ENCODE peak calls at places on chromosomes 5 and 9, in four cellular contexts. V is pons, Y is sciatic nerve, B is T-helper 1 cell. O is an unnamed sample.

GRCh38 chr5:133200256-133200655 is 148.4 kb downstream of the HSPA4 start:
- DNase-seq in B (no peak), Y (no peak), V (no peak), O (no peak)

GRCh38 chr9:124439661-124440243 is 10.5 kb upstream of the ADGRD2 start:
- DNase-seq in Y (peak; percentile 27), B (no peak), V (no peak), O (no peak)

GRCh38 chr5:179121667-179122111 is 61.5 kb downstream of the ZNF354C start:
- DNase-seq in B (no peak), Y (no peak), V (no peak), O (no peak)

GRCh38 chr9:2634158-2634557 is 12.6 kb downstream of the VLDLR start:
- DNase-seq in V (peak; percentile 93), B (no peak), Y (no peak), O (no peak)

GRCh38 chr9:106800691-106801090 is 62.3 kb upstream of the ZNF462 start:
- DNase-seq in Y (no peak), V (no peak), B (no peak), O (no peak)

GRCh38 chr9:122125891-122126331 is 32.8 kb upstream of the TTLL11 start:
- DNase-seq in V (no peak), B (no peak), Y (no peak), O (no peak)

GRCh38 chr5:114324282-114324681 is 37.6 kb upstream of the KCNN2 start:
- DNase-seq in B (no peak), Y (no peak), V (no peak), O (no peak)

GRCh38 chr5:66144799-66145390 is 795 bp downstream of the SREK1 start:
- DNase-seq in Y (no peak), B (no peak), V (peak; percentile 76), O (no peak)

GRCh38 chr9:127557998-127558546 is 54.0 kb upstream of the STXBP1 start:
- DNase-seq in V (no peak), B (no peak), Y (no peak), O (no peak)

GRCh38 chr5:95760291-95761191 is 29.4 kb downstream of the RHOBTB3 start:
- DNase-seq in V (no peak), Y (no peak), B (no peak), O (no peak)

GRCh38 chr9:115900698-115901097 is 252.9 kb upstream of the PAPPA start:
- DNase-seq in Y (no peak), V (no peak), B (no peak), O (no peak)

O was measured in prostate gland.